ENCODE peak calls at places on chromosomes 5 and 9, in eight cellular contexts. A is activated T-helper 9 cell treated with anti-CD3 and anti-CD28 coated beads, Interleukin-2, amount 50 U/mL, for 16 hours; W is DMS79; Z is left kidney; J is aorta; O is EH; T is HEK293T; V is GM12878. N is an unnamed sample.

GRCh38 chr9:89177401-89178161 is 1.0 kb downstream of the SHC3 start:
- DNase-seq in A (no peak), W (no peak), Z (peak), J (no peak), O (peak), T (no peak), V (no peak), N (no peak)

GRCh38 chr5:72572236-72572765 is 65.1 kb upstream of the ZNF366 start:
- DNase-seq in A (no peak), W (no peak), Z (peak), J (no peak), O (no peak), T (no peak), V (no peak), N (no peak)

GRCh38 chr5:91277840-91278239 is 105.3 kb downstream of the ARRDC3 start:
- DNase-seq in A (no peak), W (no peak), Z (no peak), J (no peak), O (peak), T (no peak), V (no peak), N (no peak)

GRCh38 chr5:35598707-35599370 is 18.8 kb upstream of the SPEF2 start:
- DNase-seq in A (no peak), W (no peak), Z (peak), J (no peak), O (no peak), T (no peak), V (no peak), N (no peak)

GRCh38 chr9:21559402-21560280 is 77.5 kb upstream of the IFNE start:
- DNase-seq in A (peak), W (no peak), Z (peak), J (peak), O (peak), T (peak), V (no peak), N (peak)

GRCh38 chr5:172450861-172451695 is 3.2 kb downstream of the SH3PXD2B start:
- DNase-seq in A (peak), W (no peak), Z (peak), J (peak), O (peak), T (peak), V (no peak), N (peak)

GRCh38 chr5:31407921-31408714 is 123.8 kb downstream of the DROSHA start:
- DNase-seq in A (no peak), W (no peak), Z (peak), J (no peak), O (peak), T (no peak), V (no peak), N (no peak)

GRCh38 chr5:78576376-78576775 is 72.2 kb downstream of the LHFPL2 start:
- DNase-seq in A (no peak), W (no peak), Z (peak), J (no peak), O (peak), T (no peak), V (no peak), N (no peak)

GRCh38 chr9:28056006-28056405 is 482.7 kb upstream of the C9orf72 start:
- DNase-seq in A (no peak), W (no peak), Z (no peak), J (no peak), O (no peak), T (no peak), V (no peak), N (no peak)